ENCODE peak calls at places on chromosomes 5 and 9, in five cellular contexts. E, X, M, Q and R are unnamed samples.

GRCh38 chr9:137339045-137339444 is 37.0 kb upstream of the NRARP start:
- DNase-seq in E (no peak), X (no peak), M (no peak), Q (no peak), R (no peak)

GRCh38 chr9:93326056-93326455 is 125.4 kb upstream of the FAM120A start:
- DNase-seq in E (no peak), X (no peak), M (no peak), Q (no peak), R (no peak)

GRCh38 chr5:151557466-151557865 is 33.7 kb downstream of the FAT2 start:
- DNase-seq in E (no peak), X (no peak), M (no peak), Q (no peak), R (no peak)

GRCh38 chr5:68087866-68088265 is 127.7 kb upstream of the PIK3R1 start:
- DNase-seq in E (no peak), X (no peak), M (no peak), Q (no peak), R (no peak)

GRCh38 chr5:132264546-132265335 is 7.2 kb downstream of the PDLIM4 start:
- DNase-seq in E (no peak), X (no peak), M (no peak), Q (peak; percentile 13), R (no peak)

GRCh38 chr5:177446184-177447065 is at the start of gene PRR7:
- DNase-seq in E (peak; percentile 78), X (peak; percentile 73), M (peak; percentile 82), Q (peak; percentile 75), R (peak; percentile 64)

GRCh38 chr9:81499021-81499454 is 190.3 kb downstream of the TLE1 start:
- DNase-seq in E (no peak), X (no peak), M (no peak), Q (no peak), R (peak; percentile 10)

GRCh38 chr5:74673011-74673790 is 11.8 kb upstream of the HEXB start:
- DNase-seq in E (peak; percentile 21), X (peak; percentile 74), M (no peak), Q (no peak), R (no peak)

GRCh38 chr5:177370488-177371119 is 12.9 kb downstream of the RGS14 start:
- DNase-seq in E (peak; percentile 96), X (peak; percentile 98), M (peak; percentile 94), Q (peak; percentile 70), R (peak; percentile 66)

GRCh38 chr9:113290052-113290607 is 13.0 kb downstream of the RNF183 start:
- DNase-seq in E (no peak), X (no peak), M (no peak), Q (no peak), R (no peak)

GRCh38 chr9:91795500-91796241 is 154.4 kb downstream of the ROR2 start:
- DNase-seq in E (peak; percentile 32), X (no peak), M (no peak), Q (no peak), R (no peak)

GRCh38 chr5:159886312-159886711 is 30.0 kb upstream of the ADRA1B start:
- DNase-seq in E (no peak), X (no peak), M (no peak), Q (no peak), R (no peak)

GRCh38 chr5:88860501-88860900 is 22.5 kb downstream of the MEF2C start:
- DNase-seq in E (no peak), X (no peak), M (no peak), Q (no peak), R (no peak)

GRCh38 chr5:142584843-142585242 is 101.0 kb downstream of the FGF1 start:
- DNase-seq in E (no peak), X (no peak), M (no peak), Q (no peak), R (no peak)

GRCh38 chr5:78497573-78498533 is 137.4 kb downstream of the SCAMP1 start:
- DNase-seq in E (no peak), X (no peak), M (no peak), Q (no peak), R (no peak)

GRCh38 chr5:157778121-157778805 is 34.8 kb downstream of the LSM11 start:
- DNase-seq in E (no peak), X (no peak), M (no peak), Q (no peak), R (no peak)

GRCh38 chr5:113336975-113337374 is 97.8 kb downstream of the TSSK1B start:
- DNase-seq in E (peak; percentile 67), X (peak; percentile 77), M (no peak), Q (peak; percentile 39), R (peak; percentile 20)

GRCh38 chr9:12818431-12819000 is 43.7 kb downstream of the LURAP1L start:
- DNase-seq in E (no peak), X (peak; percentile 5), M (no peak), Q (no peak), R (no peak)

GRCh38 chr9:112166176-112167140 is 8.6 kb downstream of the SUSD1 start:
- DNase-seq in E (no peak), X (peak; percentile 52), M (peak; percentile 70), Q (no peak), R (no peak)

GRCh38 chr5:31531543-31531887 is 378 bp downstream of the DROSHA start:
- DNase-seq in E (peak; percentile 44), X (no peak), M (peak; percentile 53), Q (no peak), R (no peak)

GRCh38 chr9:95757026-95757425 is 118.5 kb upstream of the ERCC6L2 start:
- DNase-seq in E (no peak), X (no peak), M (no peak), Q (no peak), R (no peak)

GRCh38 chr5:118857700-118858099 is 130.6 kb downstream of the DTWD2 start:
- DNase-seq in E (peak; percentile 14), X (no peak), M (no peak), Q (no peak), R (no peak)

GRCh38 chr9:103928452-103928851 is 165.7 kb upstream of the SMC2 start:
- DNase-seq in E (no peak), X (no peak), M (no peak), Q (no peak), R (no peak)

GRCh38 chr9:137550241-137550621 is at the start of gene PNPLA7:
- DNase-seq in E (peak; percentile 88), X (peak; percentile 93), M (peak; percentile 94), Q (peak; percentile 87), R (peak; percentile 92)

GRCh38 chr5:39190311-39191102 is 28.9 kb downstream of the FYB1 start:
- DNase-seq in E (no peak), X (no peak), M (no peak), Q (no peak), R (no peak)

GRCh38 chr9:84669293-84670105 is at the start of gene NTRK2:
- DNase-seq in E (peak; percentile 58), X (peak; percentile 64), M (peak; percentile 56), Q (peak; percentile 30), R (peak; percentile 16)

GRCh38 chr9:84669008-84669292 is 579 bp upstream of the NTRK2 start:
- DNase-seq in E (no peak), X (peak; percentile 23), M (no peak), Q (no peak), R (no peak)

GRCh38 chr9:84670801-84671153 is 1.2 kb downstream of the NTRK2 start:
- DNase-seq in E (no peak), X (no peak), M (no peak), Q (no peak), R (no peak)

GRCh38 chr9:84671651-84672467 is 2.3 kb downstream of the NTRK2 start:
- DNase-seq in E (no peak), X (no peak), M (no peak), Q (no peak), R (no peak)

GRCh38 chr9:84670106-84670800 is 724 bp downstream of the NTRK2 start:
- DNase-seq in E (peak; percentile 48), X (peak; percentile 75), M (peak; percentile 51), Q (peak; percentile 22), R (no peak)
- H3K4me3 ChIP-seq in E (peak overlapping the region; percentile 32), X (peak overlapping the region; percentile 75), M (peak overlapping the region; percentile 61), Q (peak overlapping the region; percentile 54), R (peak overlapping the region; percentile 61)

GRCh38 chr5:166342330-166342891 is 1949.0 kb upstream of the WWC1 start:
- DNase-seq in E (no peak), X (no peak), M (no peak), Q (no peak), R (no peak)

GRCh38 chr5:166338801-166339200 is 1952.6 kb upstream of the WWC1 start:
- DNase-seq in E (no peak), X (no peak), M (no peak), Q (no peak), R (no peak)

GRCh38 chr5:166347051-166347450 is 1944.4 kb upstream of the WWC1 start:
- DNase-seq in E (no peak), X (no peak), M (no peak), Q (no peak), R (no peak)

GRCh38 chr5:166340039-166340438 is 1951.4 kb upstream of the WWC1 start:
- DNase-seq in E (no peak), X (no peak), M (no peak), Q (no peak), R (no peak)

GRCh38 chr5:166341708-166342329 is 1949.6 kb upstream of the WWC1 start:
- DNase-seq in E (no peak), X (peak; percentile 41), M (no peak), Q (no peak), R (no peak)
- TF ChIP-seq CTCF in E (peak; percentile 28), X (peak; percentile 51), M (no peak), Q (no peak), R (no peak)

GRCh38 chr9:108967916-108968315 is 33.7 kb downstream of the ABITRAM start:
- DNase-seq in E (no peak), X (no peak), M (no peak), Q (no peak), R (peak; percentile 11)

GRCh38 chr9:108961151-108961550 is 27.0 kb downstream of the ABITRAM start:
- DNase-seq in E (no peak), X (no peak), M (no peak), Q (no peak), R (no peak)

DNA sequence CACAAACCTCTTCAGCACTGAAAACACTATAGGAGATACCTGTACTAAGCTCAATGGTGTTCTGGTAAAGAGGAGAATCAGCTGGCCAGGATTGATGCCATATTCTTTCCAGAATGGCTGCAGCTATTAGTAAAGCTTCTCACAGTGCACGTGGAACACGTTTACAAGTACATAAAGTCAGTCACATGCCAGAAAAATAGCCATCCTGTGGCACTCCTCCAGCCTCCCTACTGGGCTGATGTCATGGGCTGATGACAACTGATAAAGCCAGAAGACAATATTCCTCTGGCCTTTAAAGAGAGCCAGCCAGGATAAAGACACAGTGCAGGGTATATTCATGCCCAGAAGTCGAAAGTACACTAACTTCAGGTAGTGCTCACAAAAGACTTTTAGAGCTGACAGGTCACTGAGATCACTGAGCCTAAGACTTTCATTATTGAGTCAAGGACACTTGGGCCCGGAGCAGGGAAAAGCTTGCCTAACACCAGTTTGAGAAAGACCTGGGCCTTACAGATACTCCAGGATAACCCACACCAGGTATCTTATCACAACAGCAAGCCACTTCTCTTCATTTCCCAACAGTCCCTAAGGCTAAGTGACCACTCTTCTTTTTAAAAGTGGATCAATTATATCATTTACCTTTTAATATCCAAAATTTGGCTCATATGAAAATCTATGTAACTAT is 29.4 kb downstream of the ABITRAM start:
- DNase-seq in E (peak; percentile 5), X (no peak), M (no peak), Q (peak; percentile 40), R (no peak)
- H3K36me3 ChIP-seq in E (peaks cover 18% of the 10 kb centered on the region), X (peaks cover 3% of the 10 kb centered on the region), M (peaks cover 4% of the 10 kb centered on the region), Q (peaks cover 31% of the 10 kb centered on the region), R (no peaks in the 10 kb centered on the region)

GRCh38 chr9:19464061-19464763 is 55.4 kb downstream of the ACER2 start:
- DNase-seq in E (no peak), X (no peak), M (no peak), Q (no peak), R (no peak)
- H3K4me3 ChIP-seq in E (no peak overlapping the region), X (peak overlapping the region; percentile 66), M (peak overlapping the region; percentile 72), Q (peak overlapping the region; percentile 58), R (peak overlapping the region; percentile 43)